ENCODE peak calls at places on chromosomes 2 and 18, in eight cellular contexts. Z is PC-9, R is ovary, G is A549, T is mucosa of descending colon, Q is prostate gland, Y is fibroblast of pulmonary artery, E is left ventricle myocardium inferior. L is an unnamed sample.

GRCh38 chr2:217418090-217418489 is 558.2 kb upstream of the TNP1 start:
- DNase-seq in Z (no peak), G (no peak), E (no peak), Y (no peak), Q (no peak), R (no peak), T (no peak), L (no peak)

GRCh38 chr18:55781481-55781957 is 193.5 kb upstream of the TCF4 start:
- DNase-seq in E (peak), Y (peak), R (peak), Z (peak), G (peak), T (no peak), Q (peak), L (peak)

GRCh38 chr2:59428940-59429339 is 1124.5 kb downstream of the BCL11A start:
- DNase-seq in G (no peak), T (no peak), Q (no peak), E (no peak), Z (no peak), Y (no peak), R (no peak), L (no peak)

GRCh38 chr18:36441872-36442271 is 144.4 kb downstream of the FHOD3 start:
- DNase-seq in Z (peak), Q (no peak), R (peak), Y (peak), T (no peak), E (no peak), G (no peak), L (peak)

GRCh38 chr2:43458002-43458628 is 137.7 kb downstream of the THADA start:
- DNase-seq in Q (no peak), G (no peak), E (no peak), Z (peak), T (no peak), R (no peak), Y (peak), L (peak)

GRCh38 chr2:29233428-29233827 is 118.2 kb downstream of the CLIP4 start:
- DNase-seq in E (no peak), Z (peak), Q (peak), T (no peak), Y (no peak), R (no peak), G (no peak), L (peak)

GRCh38 chr18:61731169-61731568 is 161.6 kb downstream of the RNF152 start:
- DNase-seq in G (no peak), Q (no peak), Z (no peak), E (no peak), R (no peak), Y (peak), T (no peak), L (no peak)

GRCh38 chr2:26033769-26034596 is at the start of gene RAB10:
- DNase-seq in Z (peak), Y (peak), Q (peak), E (peak), R (peak), T (peak), G (peak), L (peak)

GRCh38 chr2:39124770-39125075 is 3.9 kb upstream of the SOS1 start:
- DNase-seq in R (no peak), Y (no peak), Q (no peak), T (peak), Z (no peak), E (no peak), G (no peak), L (no peak)

GRCh38 chr2:100935372-100935752 is 66.7 kb upstream of the RPL31 start:
- DNase-seq in E (no peak), G (no peak), Y (peak), T (no peak), Q (no peak), R (no peak), Z (no peak), L (peak)

GRCh38 chr18:69538849-69539248 is 138.2 kb downstream of the DOK6 start:
- DNase-seq in G (no peak), R (no peak), T (no peak), Y (no peak), Q (no peak), E (no peak), Z (no peak), L (no peak)

GRCh38 chr2:102034683-102035606 is 43.2 kb downstream of the IL1R2 start:
- DNase-seq in R (no peak), G (no peak), E (no peak), Z (no peak), Q (no peak), T (no peak), Y (no peak), L (no peak)

GRCh38 chr2:55712477-55713060 is 18.9 kb upstream of the PNPT1 start:
- DNase-seq in Q (no peak), E (no peak), G (no peak), Z (no peak), T (no peak), R (no peak), Y (no peak), L (no peak)

GRCh38 chr2:47506024-47506423 is 103.1 kb downstream of the MSH2 start:
- DNase-seq in T (no peak), E (no peak), Q (no peak), G (no peak), R (no peak), Y (no peak), Z (no peak), L (no peak)

GRCh38 chr2:168545439-168546082 is 89.5 kb downstream of the CERS6 start:
- DNase-seq in Z (peak), E (no peak), Y (peak), R (no peak), Q (no peak), G (peak), T (no peak), L (peak)

GRCh38 chr2:111049792-111050640 is 70.7 kb upstream of the BCL2L11 start:
- DNase-seq in R (no peak), Z (peak), E (no peak), G (no peak), Q (no peak), Y (peak), T (no peak), L (no peak)

GRCh38 chr2:165067958-165068612 is 112.8 kb upstream of the SLC38A11 start:
- DNase-seq in Y (peak), R (peak), Z (no peak), G (peak), E (peak), T (no peak), Q (no peak), L (peak)
- H3K4me3 ChIP-seq in Y (peak), R (no peak), Z (no peak), G (peak), E (peak), T (no peak), Q (no peak), L (no peak)

GRCh38 chr2:7801212-7801611 is 880.6 kb upstream of the ID2 start:
- DNase-seq in Q (no peak), T (no peak), Z (no peak), Y (no peak), E (no peak), G (no peak), R (no peak), L (no peak)

GRCh38 chr2:7794916-7795315 is 877.7 kb downstream of the RNF144A start:
- DNase-seq in Q (no peak), R (no peak), E (no peak), Z (peak), T (no peak), G (no peak), Y (no peak), L (no peak)

GRCh38 chr2:7796200-7796563 is 879.0 kb downstream of the RNF144A start:
- DNase-seq in Q (no peak), T (no peak), Y (no peak), Z (peak), E (no peak), R (no peak), G (no peak), L (no peak)

GRCh38 chr2:7792031-7792651 is 874.9 kb downstream of the RNF144A start:
- DNase-seq in Z (peak), Y (no peak), Q (peak), E (no peak), G (no peak), T (no peak), R (no peak), L (no peak)

DNA sequence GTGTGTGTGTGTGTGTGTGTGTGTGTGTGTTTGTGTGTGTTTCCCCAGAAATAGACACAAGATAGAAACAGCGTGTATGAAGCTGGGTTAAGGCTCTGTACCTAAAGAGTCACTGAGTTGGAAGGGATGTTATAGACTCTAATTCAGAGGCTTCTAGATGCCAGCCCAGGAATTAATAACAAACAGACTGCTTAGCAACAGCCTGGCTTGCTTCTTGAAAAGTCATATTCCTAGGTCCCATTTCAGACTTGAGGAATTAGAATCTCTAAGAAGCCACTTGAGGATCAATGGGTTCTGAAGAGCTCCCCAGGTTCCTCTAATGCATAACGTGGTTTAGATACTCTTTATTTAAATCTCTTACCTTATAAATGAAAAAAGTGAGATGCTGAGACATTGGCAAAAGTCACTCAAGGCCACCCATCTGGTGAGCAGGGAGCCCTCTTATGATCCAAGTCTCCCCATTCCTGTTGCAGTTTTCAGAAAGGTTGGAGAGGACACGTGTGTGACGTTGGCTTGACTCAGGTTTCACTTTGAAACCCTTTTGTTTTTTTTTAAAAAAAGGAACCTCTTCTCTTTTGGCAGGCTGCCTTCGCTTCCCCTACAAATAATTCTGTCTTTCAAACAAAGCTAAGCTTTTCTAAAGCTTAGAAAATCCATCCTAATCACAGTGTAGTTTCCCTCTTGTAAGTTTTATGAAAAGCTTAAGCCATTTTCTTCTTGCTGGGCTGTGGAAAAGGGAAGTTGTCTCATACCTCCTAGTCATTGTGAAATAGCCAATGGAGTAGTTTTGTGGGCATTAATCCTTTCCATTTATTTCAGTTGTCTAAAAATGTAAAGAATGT is 878.4 kb downstream of the RNF144A start:
- DNase-seq in G (no peak), Y (peak), T (no peak), E (no peak), Q (no peak), Z (peak), R (no peak), L (peak)
- H3K4me3 ChIP-seq in G (no peak), Y (no peak), T (no peak), E (no peak), Q (no peak), Z (no peak), R (no peak), L (no peak)

DNA sequence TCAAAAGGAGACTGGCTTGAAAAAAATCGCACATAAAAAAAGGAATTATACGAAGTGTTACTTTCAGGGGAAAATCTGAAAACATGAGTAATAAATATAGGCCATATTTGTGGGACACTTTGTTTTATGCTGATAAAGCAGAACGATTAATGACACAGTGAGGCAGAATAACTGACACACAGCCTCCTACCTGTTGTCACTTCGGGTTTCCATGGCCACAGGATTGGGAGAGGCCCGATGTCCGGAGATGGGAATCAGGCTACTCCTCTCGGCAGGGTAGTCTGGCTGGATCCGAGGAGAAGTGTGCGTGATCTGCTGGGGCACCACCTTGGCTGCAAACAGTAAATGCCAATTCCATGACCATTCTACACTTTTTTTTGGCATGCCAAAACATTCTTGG is 31.7 kb downstream of the SAP130 start:
- DNase-seq in R (no peak), Z (no peak), G (no peak), Y (no peak), T (no peak), E (no peak), Q (no peak), L (no peak)
- H3K4me3 ChIP-seq in R (no peak), Z (no peak), G (no peak), Y (no peak), T (no peak), E (no peak), Q (no peak), L (no peak)

GRCh38 chr2:205682239-205683021 is at the start of gene NRP2:
- DNase-seq in Z (peak), R (peak), Q (peak), G (peak), Y (peak), E (peak), T (peak), L (peak)
- H3K4me3 ChIP-seq in Z (peak), R (peak), Q (peak), G (peak), Y (peak), E (peak), T (peak), L (peak)

DNA sequence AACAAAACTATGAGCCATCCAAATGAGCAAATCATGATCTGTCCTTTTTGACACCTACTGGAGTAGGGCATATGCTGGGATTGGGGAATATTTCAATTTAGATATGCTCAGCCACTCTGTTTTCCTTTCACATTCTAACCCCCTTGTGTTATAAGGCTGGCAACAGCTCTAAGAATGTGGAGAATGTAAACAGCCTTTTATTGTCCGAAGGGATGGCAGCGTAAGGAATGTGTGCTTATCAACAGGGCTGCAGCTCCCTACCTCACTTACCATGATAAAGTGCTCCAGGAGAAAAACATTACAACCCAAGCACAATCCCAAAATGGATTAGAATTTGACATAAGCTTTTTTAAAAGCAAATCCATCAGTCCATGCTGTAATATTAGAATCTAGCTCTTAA is 2.2 kb downstream of the NXPH2 start:
- DNase-seq in Q (no peak), Z (no peak), E (no peak), Y (peak), R (no peak), T (no peak), G (no peak), L (no peak)
- H3K4me3 ChIP-seq in Q (no peak), Z (no peak), E (no peak), Y (no peak), R (no peak), T (no peak), G (no peak), L (no peak)

DNA sequence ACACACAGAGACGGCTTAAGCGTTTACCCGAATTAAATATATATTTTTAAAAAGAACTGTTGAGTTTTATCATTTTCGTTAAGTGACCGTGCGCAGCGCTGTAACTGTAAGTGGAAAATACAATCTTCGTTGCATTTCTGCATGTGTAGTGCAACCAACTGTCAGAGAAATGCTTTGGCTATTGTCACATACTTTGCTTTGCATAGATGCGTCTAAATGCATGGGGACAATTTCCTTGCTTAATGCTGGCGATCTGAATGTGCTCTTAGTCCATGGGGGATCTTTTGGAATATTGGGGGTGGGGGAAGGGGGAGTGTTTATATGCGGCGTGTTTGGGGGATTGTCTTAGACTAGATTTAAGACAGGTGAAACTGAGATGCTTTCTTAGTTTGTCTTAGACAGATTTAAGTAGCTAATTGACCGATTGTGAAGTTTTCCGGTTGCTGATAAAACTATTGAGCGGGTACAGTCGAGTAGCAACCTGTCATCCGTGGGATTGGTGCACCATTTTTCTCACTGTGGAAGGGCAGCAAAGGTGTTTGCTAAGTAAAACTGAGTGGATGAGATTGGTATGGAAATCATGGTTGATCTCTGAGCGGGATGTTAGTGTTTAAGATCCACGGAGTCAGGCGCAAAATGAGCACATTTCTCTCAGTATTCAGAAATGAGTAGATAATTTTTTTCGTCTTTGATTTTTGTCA is 467 bp downstream of the VSNL1 start:
- DNase-seq in T (no peak), Z (no peak), Y (no peak), G (no peak), Q (no peak), E (no peak), R (no peak), L (peak)
- H3K4me3 ChIP-seq in T (peak), Z (peak), Y (peak), G (peak), Q (peak), E (peak), R (peak), L (peak)

GRCh38 chr18:5894215-5894612 is 1.1 kb downstream of the TMEM200C start:
- DNase-seq in G (no peak), Y (no peak), Z (no peak), Q (no peak), R (no peak), T (no peak), E (no peak), L (no peak)

GRCh38 chr18:5890261-5890605 is 5.1 kb downstream of the TMEM200C start:
- DNase-seq in Z (no peak), R (no peak), E (no peak), T (peak), G (no peak), Q (no peak), Y (no peak), L (no peak)

GRCh38 chr18:5892772-5893431 is 2.4 kb downstream of the TMEM200C start:
- DNase-seq in R (no peak), Q (no peak), Z (no peak), E (no peak), Y (no peak), G (no peak), T (no peak), L (no peak)

GRCh38 chr18:5891361-5892215 is 3.7 kb downstream of the TMEM200C start:
- DNase-seq in T (no peak), E (no peak), Q (no peak), R (no peak), Z (no peak), Y (no peak), G (no peak), L (no peak)

GRCh38 chr18:5890606-5891360 is 4.5 kb downstream of the TMEM200C start:
- DNase-seq in G (peak), E (peak), Z (no peak), Q (no peak), T (peak), Y (peak), R (peak), L (no peak)
- H3K4me3 ChIP-seq in G (peak), E (peak), Z (no peak), Q (peak), T (no peak), Y (no peak), R (peak), L (no peak)

GRCh38 chr2:89834306-89834705 is 1142.8 kb downstream of the RPIA start:
- DNase-seq in Y (no peak), Q (no peak), G (no peak), R (no peak), Z (no peak), E (no peak), T (no peak), L (peak)

GRCh38 chr2:89841476-89841840 is 1150.0 kb downstream of the RPIA start:
- DNase-seq in E (no peak), R (no peak), Y (no peak), T (no peak), G (no peak), Z (no peak), Q (no peak), L (no peak)

GRCh38 chr2:89842180-89842908 is 1150.9 kb downstream of the RPIA start:
- DNase-seq in T (no peak), E (no peak), Y (no peak), Z (no peak), G (no peak), Q (no peak), R (no peak), L (no peak)

GRCh38 chr2:89833780-89834117 is 1142.3 kb downstream of the RPIA start:
- DNase-seq in T (no peak), G (no peak), Z (peak), Y (peak), E (no peak), Q (no peak), R (no peak), L (peak)

DNA sequence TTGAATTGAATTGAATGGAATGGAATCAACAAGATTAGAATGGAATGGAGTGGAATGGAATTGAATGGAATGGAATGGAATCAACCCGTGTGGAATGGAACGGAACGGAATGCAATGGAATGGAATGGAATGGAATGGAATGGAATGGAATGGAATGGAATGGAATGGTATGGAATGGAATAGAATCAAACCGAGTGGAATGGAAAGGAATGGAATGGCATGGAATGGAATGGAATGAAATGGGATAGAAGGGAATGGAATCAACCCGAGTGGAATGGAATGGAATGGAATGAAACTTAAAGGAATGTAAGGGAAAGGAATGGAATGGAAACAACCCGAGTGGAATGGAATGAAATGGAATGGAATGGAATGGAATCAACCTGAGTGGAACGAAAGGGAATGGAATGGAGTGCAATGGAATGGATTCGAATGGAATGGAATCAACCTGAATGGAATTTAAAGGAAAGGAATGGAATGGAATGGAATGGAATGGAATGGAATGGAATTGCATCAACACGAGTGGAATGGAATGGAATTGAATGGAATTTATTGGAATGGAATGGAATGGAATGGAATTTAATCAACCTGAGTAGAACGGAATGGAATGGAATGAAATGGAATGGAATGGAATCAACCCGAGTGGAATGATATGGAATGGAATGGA is 1146.6 kb downstream of the RPIA start:
- DNase-seq in G (no peak), E (no peak), R (no peak), Y (peak), Z (no peak), Q (no peak), T (no peak), L (peak)
- H3K4me3 ChIP-seq in G (no peak), E (no peak), R (no peak), Y (no peak), Z (no peak), Q (no peak), T (no peak), L (no peak)